ENCODE peak calls at places on chromosome 15, in four cellular contexts. W is H1, M is HepG2, X is GM12878. D is an unnamed sample.

GRCh38 chr15:69593981-69594966 is 141.7 kb downstream of the RPLP1 start:
- DNase-seq in W (no peak), M (peak), X (no peak), D (no peak)

GRCh38 chr15:41001524-41001923 is 48.3 kb downstream of the CHAC1 start:
- DNase-seq in W (no peak), M (no peak), X (no peak), D (no peak)

GRCh38 chr15:59632714-59633113 is 21.1 kb downstream of the GCNT3 start:
- DNase-seq in W (peak), M (peak), X (no peak), D (peak)

GRCh38 chr15:72197460-72198409 is at the start of gene GRAMD2A:
- DNase-seq in W (peak), M (no peak), X (no peak), D (no peak)

GRCh38 chr15:92906563-92907081 is 6.5 kb downstream of the CHD2 start:
- DNase-seq in W (no peak), M (no peak), X (no peak), D (no peak)

GRCh38 chr15:92930061-92930460 is 29.9 kb downstream of the CHD2 start:
- DNase-seq in W (no peak), M (no peak), X (no peak), D (no peak)

GRCh38 chr15:68203956-68204355 is 1.2 kb downstream of the CALML4 start:
- DNase-seq in W (no peak), M (no peak), X (no peak), D (no peak)

GRCh38 chr15:101122806-101123205 is 129.0 kb downstream of the CHSY1 start:
- DNase-seq in W (no peak), M (no peak), X (no peak), D (no peak)

GRCh38 chr15:90479656-90480055 is 50.1 kb upstream of the CRTC3 start:
- DNase-seq in W (no peak), M (no peak), X (no peak), D (no peak)

GRCh38 chr15:33292718-33293307 is 18.0 kb upstream of the RYR3 start:
- DNase-seq in W (peak), M (peak), X (no peak), D (peak)
- TF ChIP-seq SUZ12 in W (no peak), M (no peak), X (no peak), D (no peak)

GRCh38 chr15:66935688-66936087 is 129.7 kb upstream of the SMAD3 start:
- DNase-seq in W (no peak), M (no peak), X (no peak), D (no peak)
- TF ChIP-seq SUZ12 in W (no peak), M (no peak), X (no peak), D (no peak)

GRCh38 chr15:56342653-56343052 is 22.6 kb upstream of the TEX9 start:
- DNase-seq in W (no peak), M (no peak), X (no peak), D (no peak)
- TF ChIP-seq SUZ12 in W (no peak), M (no peak), X (no peak), D (no peak)

GRCh38 chr15:76342382-76343201 is 6.0 kb downstream of the ISL2 start:
- DNase-seq in W (peak), M (no peak), X (no peak), D (no peak)
- TF ChIP-seq SUZ12 in W (no peak), M (no peak), X (peak), D (no peak)

GRCh38 chr15:75924576-75924975 is 20.9 kb downstream of the FBXO22 start:
- DNase-seq in W (no peak), M (no peak), X (no peak), D (no peak)

GRCh38 chr15:75920079-75920478 is 16.4 kb downstream of the FBXO22 start:
- DNase-seq in W (no peak), M (peak), X (no peak), D (no peak)

GRCh38 chr15:75923756-75924155 is 20.1 kb downstream of the FBXO22 start:
- DNase-seq in W (no peak), M (no peak), X (no peak), D (no peak)

GRCh38 chr15:75925440-75925839 is 21.8 kb downstream of the FBXO22 start:
- DNase-seq in W (no peak), M (no peak), X (no peak), D (no peak)

GRCh38 chr15:75921732-75922703 is 18.3 kb downstream of the FBXO22 start:
- DNase-seq in W (no peak), M (peak), X (no peak), D (peak)
- TF ChIP-seq SUZ12 in W (no peak), M (no peak), X (no peak), D (no peak)

GRCh38 chr15:79209116-79209515 is 73.4 kb upstream of the ANKRD34C start:
- DNase-seq in W (no peak), M (peak), X (no peak), D (no peak)
- TF ChIP-seq SUZ12 in W (no peak), M (no peak), X (no peak), D (no peak)

GRCh38 chr15:95919460-95919859 is 411.0 kb upstream of the NR2F2 start:
- DNase-seq in W (no peak), M (no peak), X (no peak), D (no peak)
- TF ChIP-seq SUZ12 in W (no peak), M (no peak), X (no peak), D (no peak)

D was measured in HEK293T.